ENCODE peak calls at places on chromosome X, in eight cellular contexts. J, P, D, Z, W, A, R and E are unnamed samples.

GRCh38 chrX:45900751-45901150 is 644.5 kb downstream of the ZNF674 start:
- DNase-seq in J (no peak), P (peak), D (no peak), Z (no peak), W (no peak), A (no peak), R (no peak), E (no peak)

GRCh38 chrX:93422693-93423092 is 250.7 kb downstream of the NAP1L3 start:
- DNase-seq in J (peak), P (peak), D (no peak), Z (peak), W (peak), A (no peak), R (no peak), E (peak)

GRCh38 chrX:135185795-135186443 is 14.7 kb upstream of the CT55 start:
- DNase-seq in J (peak), P (peak), D (peak), Z (peak), W (peak), A (peak), R (peak), E (peak)

GRCh38 chrX:96453139-96453538 is 231.5 kb upstream of the DIAPH2 start:
- DNase-seq in J (no peak), P (peak), D (no peak), Z (no peak), W (peak), A (peak), R (no peak), E (no peak)

GRCh38 chrX:6910218-6910617 is 237.3 kb upstream of the STS start:
- DNase-seq in J (no peak), P (no peak), D (no peak), Z (no peak), W (no peak), A (no peak), R (no peak), E (no peak)

GRCh38 chrX:15930585-15930984 is 76.0 kb upstream of the AP1S2 start:
- DNase-seq in J (peak), P (peak), D (peak), Z (no peak), W (no peak), A (peak), R (no peak), E (peak)

GRCh38 chrX:39808471-39808917 is 289.3 kb downstream of the BCOR start:
- DNase-seq in J (peak), P (no peak), D (peak), Z (no peak), W (no peak), A (no peak), R (no peak), E (no peak)

GRCh38 chrX:154720067-154720466 is 30.8 kb downstream of the GAB3 start:
- DNase-seq in J (no peak), P (no peak), D (no peak), Z (no peak), W (no peak), A (no peak), R (no peak), E (no peak)

GRCh38 chrX:39477438-39478120 is 620.2 kb downstream of the BCOR start:
- DNase-seq in J (peak), P (no peak), D (peak), Z (peak), W (no peak), A (no peak), R (no peak), E (peak)

GRCh38 chrX:71163010-71163409 is 18.4 kb downstream of the NLGN3 start:
- DNase-seq in J (no peak), P (no peak), D (no peak), Z (no peak), W (no peak), A (no peak), R (no peak), E (no peak)

GRCh38 chrX:25034889-25035288 is 19.1 kb upstream of the ARX start:
- DNase-seq in J (peak), P (no peak), D (no peak), Z (no peak), W (peak), A (no peak), R (no peak), E (no peak)

GRCh38 chrX:13747836-13748235 is 13.3 kb downstream of the OFD1 start:
- DNase-seq in J (peak), P (peak), D (peak), Z (no peak), W (peak), A (no peak), R (peak), E (peak)

GRCh38 chrX:131812847-131813825 is 210.0 kb upstream of the STK26 start:
- DNase-seq in J (peak), P (peak), D (peak), Z (no peak), W (no peak), A (peak), R (no peak), E (no peak)

GRCh38 chrX:47384502-47384901 is 14.1 kb downstream of the ZNF157 start:
- DNase-seq in J (peak), P (peak), D (peak), Z (no peak), W (peak), A (peak), R (peak), E (peak)

GRCh38 chrX:33207056-33207455 is 4.3 kb downstream of the DMD start:
- DNase-seq in J (no peak), P (no peak), D (peak), Z (no peak), W (no peak), A (no peak), R (no peak), E (no peak)

GRCh38 chrX:8034058-8034457 is 106.8 kb upstream of the PNPLA4 start:
- DNase-seq in J (no peak), P (no peak), D (no peak), Z (no peak), W (no peak), A (no peak), R (no peak), E (no peak)

GRCh38 chrX:107674480-107675364 is 46.4 kb downstream of the PRPS1 start:
- DNase-seq in J (peak), P (no peak), D (no peak), Z (no peak), W (no peak), A (no peak), R (no peak), E (peak)

GRCh38 chrX:108225456-108225730 is 133.8 kb downstream of the ATG4A start:
- DNase-seq in J (no peak), P (no peak), D (no peak), Z (no peak), W (no peak), A (no peak), R (no peak), E (peak)

GRCh38 chrX:15515931-15516330 is 15.3 kb downstream of the BMX start:
- DNase-seq in J (peak), P (no peak), D (peak), Z (no peak), W (no peak), A (no peak), R (no peak), E (no peak)

GRCh38 chrX:72120798-72121197 is 10.9 kb downstream of the RTL5 start:
- DNase-seq in J (no peak), P (no peak), D (no peak), Z (no peak), W (no peak), A (no peak), R (no peak), E (no peak)

GRCh38 chrX:128294198-128294597 is 242.0 kb upstream of the ACTRT1 start:
- DNase-seq in J (no peak), P (no peak), D (no peak), Z (no peak), W (no peak), A (no peak), R (no peak), E (no peak)

GRCh38 chrX:132676561-132677186 is 187.8 kb upstream of the MBNL3 start:
- DNase-seq in J (no peak), P (no peak), D (no peak), Z (no peak), W (no peak), A (no peak), R (no peak), E (no peak)

GRCh38 chrX:38561951-38562719 is 793 bp downstream of the TSPAN7 start:
- DNase-seq in J (no peak), P (no peak), D (no peak), Z (no peak), W (peak), A (no peak), R (no peak), E (no peak)

GRCh38 chrX:776529-777230 is 146.1 kb downstream of the SHOX start:
- DNase-seq in J (no peak), P (no peak), D (no peak), Z (no peak), W (no peak), A (no peak), R (peak), E (no peak)

GRCh38 chrX:136780738-136781137 is at the start of gene ARHGEF6:
- DNase-seq in J (peak), P (no peak), D (no peak), Z (no peak), W (no peak), A (no peak), R (no peak), E (peak)

GRCh38 chrX:53440101-53440500 is 5.9 kb upstream of the HSD17B10 start:
- DNase-seq in J (no peak), P (no peak), D (no peak), Z (no peak), W (no peak), A (no peak), R (no peak), E (peak)

GRCh38 chrX:43881410-43882293 is 598 bp downstream of the MAOB start:
- DNase-seq in J (no peak), P (no peak), D (no peak), Z (no peak), W (peak), A (no peak), R (no peak), E (no peak)

GRCh38 chrX:94400488-94400887 is 726.5 kb downstream of the FAM133A start:
- DNase-seq in J (no peak), P (no peak), D (no peak), Z (peak), W (peak), A (peak), R (no peak), E (no peak)

GRCh38 chrX:28205905-28206304 is 224.7 kb upstream of the DCAF8L1 start:
- DNase-seq in J (no peak), P (no peak), D (no peak), Z (no peak), W (no peak), A (no peak), R (no peak), E (no peak)

GRCh38 chrX:12011075-12011474 is 127.2 kb upstream of the FRMPD4 start:
- DNase-seq in J (no peak), P (peak), D (no peak), Z (no peak), W (no peak), A (no peak), R (no peak), E (no peak)

GRCh38 chrX:36116222-36116621 is 196.7 kb downstream of the CFAP47 start:
- DNase-seq in J (no peak), P (no peak), D (no peak), Z (no peak), W (no peak), A (no peak), R (no peak), E (no peak)

GRCh38 chrX:42748067-42748850 is 29.7 kb downstream of the PPP1R2C start:
- DNase-seq in J (no peak), P (no peak), D (peak), Z (no peak), W (no peak), A (no peak), R (no peak), E (no peak)

DNA sequence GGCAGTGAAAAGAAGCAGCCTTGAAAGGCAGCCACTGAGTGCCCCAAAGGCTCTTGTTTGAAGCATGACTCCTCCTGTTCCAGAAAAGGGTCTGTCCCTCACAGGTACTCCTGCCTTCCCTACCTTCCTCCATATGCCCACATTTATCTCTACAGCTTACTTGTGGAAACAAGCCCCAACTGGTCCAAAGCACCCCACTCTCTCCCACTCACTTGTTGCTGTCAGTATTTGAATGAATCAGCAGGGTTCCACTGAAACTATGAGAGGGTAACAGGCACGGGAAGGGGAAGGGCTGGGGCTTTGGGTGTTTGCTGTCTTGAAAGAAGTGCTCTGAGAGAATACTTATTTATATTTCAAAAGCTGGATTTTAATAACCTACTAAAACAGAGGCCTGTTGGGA is 34.9 kb downstream of the GPR143 start:
- DNase-seq in J (no peak), P (no peak), D (no peak), Z (no peak), W (no peak), A (no peak), R (no peak), E (no peak)
- TF ChIP-seq MAX in J (no peak), P (no peak), D (no peak), Z (no peak), W (no peak), A (no peak), R (no peak), E (no peak)

GRCh38 chrX:130110379-130111219 is at the start of gene ELF4:
- DNase-seq in J (peak), P (peak), D (no peak), Z (no peak), W (no peak), A (no peak), R (no peak), E (peak)
- TF ChIP-seq POLR2A in J (peak), P (peak), D (no peak), Z (no peak), W (no peak), A (peak), R (no peak), E (no peak)

DNA sequence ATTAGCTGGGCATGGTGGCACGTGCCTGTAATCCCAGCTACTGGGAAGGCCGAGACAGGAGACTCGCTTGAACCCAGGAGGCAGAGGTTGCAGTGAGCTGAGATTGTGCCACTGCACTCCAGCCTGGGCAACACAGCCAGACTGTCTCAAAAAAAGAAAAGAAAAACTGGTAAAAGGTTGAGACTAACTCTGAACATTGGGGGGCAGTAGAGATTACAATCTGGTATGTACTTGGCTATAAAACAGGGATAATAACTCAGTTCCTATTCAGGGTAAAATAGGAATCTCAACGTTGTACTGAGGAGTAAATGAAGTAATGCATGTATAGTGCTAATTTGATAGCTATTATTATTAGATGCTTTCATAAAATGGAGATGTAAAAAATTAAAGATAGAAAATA is 12.5 kb upstream of the KLF8 start:
- DNase-seq in J (no peak), P (no peak), D (peak), Z (no peak), W (peak), A (no peak), R (peak), E (peak)
- TF ChIP-seq CTCF in J (no peak), P (no peak), D (no peak), Z (peak), W (peak), A (peak), R (peak), E (no peak)

GRCh38 chrX:123962794-123963373 is 1.4 kb downstream of the STAG2 start:
- DNase-seq in J (peak), P (peak), D (peak), Z (no peak), W (peak), A (peak), R (peak), E (peak)
- TF ChIP-seq MAX in J (no peak), P (peak), D (no peak), Z (no peak), W (peak), A (no peak), R (no peak), E (no peak)

DNA sequence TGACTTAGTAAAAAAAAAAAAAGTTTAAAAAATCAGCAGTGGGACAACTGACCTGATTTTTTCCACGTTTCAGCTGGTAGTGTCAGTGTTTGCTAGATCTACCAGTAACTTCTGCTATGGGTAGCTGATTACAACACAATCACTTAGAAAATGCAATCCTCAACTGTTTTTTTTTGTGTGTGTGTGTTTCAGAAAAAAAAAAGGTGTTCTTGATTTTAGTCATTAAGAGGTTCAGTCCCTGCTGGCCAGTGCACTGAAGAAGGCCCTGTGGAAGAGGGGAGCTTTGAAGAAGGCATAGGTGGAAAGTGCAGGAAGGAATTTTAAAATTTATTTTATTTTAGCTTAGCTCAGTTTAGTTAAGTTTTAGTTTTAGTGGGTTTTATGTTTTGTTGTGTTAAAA is 46.9 kb downstream of the SH2D1A start:
- DNase-seq in J (no peak), P (no peak), D (no peak), Z (no peak), W (no peak), A (no peak), R (no peak), E (peak)
- TF ChIP-seq POLR2A in J (no peak), P (no peak), D (no peak), Z (no peak), W (no peak), A (no peak), R (no peak), E (no peak)

GRCh38 chrX:24012266-24012665 is 14.7 kb downstream of the KLHL15 start:
- DNase-seq in J (no peak), P (no peak), D (no peak), Z (no peak), W (no peak), A (no peak), R (no peak), E (no peak)
- TF ChIP-seq CTCF in J (no peak), P (no peak), D (no peak), Z (no peak), W (no peak), A (no peak), R (no peak), E (no peak)